ENCODE peak calls at places on chromosome 12, in five cellular contexts. Z, J, V, M and I are unnamed samples. For H3K4me1, the result is how much of the 10 kb centered on the place peaks cover.

GRCh38 chr12:51413791-51414190 is 10.8 kb upstream of the SLC4A8 start:
- DNase-seq in Z (no peak), J (no peak), V (no peak), M (no peak), I (no peak)

GRCh38 chr12:54373619-54374554 is 9.6 kb upstream of the GPR84 start:
- DNase-seq in Z (no peak), J (no peak), V (no peak), M (no peak), I (no peak)

GRCh38 chr12:108854453-108855283 is 2.7 kb downstream of the SSH1 start:
- DNase-seq in Z (no peak), J (no peak), V (peak), M (no peak), I (no peak)

GRCh38 chr12:78002878-78003277 is 172.2 kb downstream of the NAV3 start:
- DNase-seq in Z (no peak), J (no peak), V (no peak), M (no peak), I (no peak)

GRCh38 chr12:75909714-75910451 is 121.7 kb downstream of the PHLDA1 start:
- DNase-seq in Z (no peak), J (no peak), V (no peak), M (peak), I (no peak)

GRCh38 chr12:3190101-3190500 is 112.9 kb downstream of the TSPAN9 start:
- DNase-seq in Z (no peak), J (no peak), V (no peak), M (no peak), I (no peak)

GRCh38 chr12:110084314-110085015 is 36.1 kb upstream of the C12orf76 start:
- DNase-seq in Z (no peak), J (no peak), V (no peak), M (no peak), I (no peak)

GRCh38 chr12:64650762-64651161 is 40.5 kb downstream of the RASSF3 start:
- DNase-seq in Z (no peak), J (no peak), V (no peak), M (no peak), I (peak)

GRCh38 chr12:127381043-127381668 is 885.8 kb upstream of the TMEM132C start:
- DNase-seq in Z (no peak), J (no peak), V (no peak), M (peak), I (no peak)

GRCh38 chr12:9721394-9722092 is 11.4 kb downstream of the CLECL1 start:
- DNase-seq in Z (no peak), J (no peak), V (no peak), M (peak), I (no peak)

GRCh38 chr12:58530421-58531067 is 389.8 kb downstream of the LRIG3 start:
- DNase-seq in Z (no peak), J (no peak), V (no peak), M (no peak), I (no peak)

GRCh38 chr12:57033428-57033827 is 16.5 kb downstream of the MYO1A start:
- DNase-seq in Z (no peak), J (no peak), V (peak), M (no peak), I (no peak)

GRCh38 chr12:111410229-111411186 is 4.8 kb downstream of the SH2B3 start:
- DNase-seq in Z (no peak), J (no peak), V (no peak), M (no peak), I (no peak)

GRCh38 chr12:7142057-7142644 is 12.0 kb downstream of the CLSTN3 start:
- DNase-seq in Z (no peak), J (peak), V (no peak), M (peak), I (no peak)

GRCh38 chr12:132545183-132545953 is 55.4 kb downstream of the FBRSL1 start:
- DNase-seq in Z (no peak), J (no peak), V (no peak), M (no peak), I (no peak)

GRCh38 chr12:45247589-45247988 is 31.7 kb downstream of the ANO6 start:
- DNase-seq in Z (no peak), J (no peak), V (no peak), M (no peak), I (no peak)

GRCh38 chr12:52084491-52085231 is 5.2 kb downstream of the SMIM41 start:
- DNase-seq in Z (no peak), J (no peak), V (no peak), M (no peak), I (no peak)

GRCh38 chr12:47094804-47095203 is 15.0 kb upstream of the AMIGO2 start:
- DNase-seq in Z (no peak), J (no peak), V (no peak), M (no peak), I (no peak)

GRCh38 chr12:1812650-1813302 is 7.6 kb upstream of the LRTM2 start:
- DNase-seq in Z (no peak), J (no peak), V (no peak), M (peak), I (no peak)

GRCh38 chr12:25155031-25155576 is 39.9 kb downstream of the DNAI7 start:
- DNase-seq in Z (no peak), J (no peak), V (no peak), M (peak), I (no peak)

GRCh38 chr12:130425698-130426245 is 88.1 kb downstream of the PIWIL1 start:
- DNase-seq in Z (peak), J (no peak), V (no peak), M (no peak), I (no peak)

GRCh38 chr12:47039079-47039478 is 40.3 kb upstream of the PCED1B start:
- DNase-seq in Z (no peak), J (no peak), V (no peak), M (no peak), I (no peak)

GRCh38 chr12:46049665-46050064 is 59.3 kb upstream of the SCAF11 start:
- DNase-seq in Z (no peak), J (no peak), V (no peak), M (no peak), I (no peak)

GRCh38 chr12:30582943-30583342 is 112.7 kb downstream of the IPO8 start:
- DNase-seq in Z (no peak), J (no peak), V (no peak), M (no peak), I (no peak)

GRCh38 chr12:49969027-49969426 is 3.7 kb upstream of the AQP6 start:
- DNase-seq in Z (no peak), J (no peak), V (peak), M (no peak), I (no peak)

GRCh38 chr12:26378721-26379120 is 183.3 kb downstream of the SSPN start:
- DNase-seq in Z (no peak), J (no peak), V (no peak), M (no peak), I (no peak)

GRCh38 chr12:129570796-129571400 is 332.9 kb downstream of the TMEM132D start:
- DNase-seq in Z (no peak), J (no peak), V (no peak), M (no peak), I (no peak)

GRCh38 chr12:83896416-83896815 is 1016.2 kb downstream of the SLC6A15 start:
- DNase-seq in Z (no peak), J (no peak), V (no peak), M (no peak), I (no peak)

GRCh38 chr12:113392988-113393579 is 10.6 kb downstream of the SDS start:
- DNase-seq in Z (peak), J (no peak), V (no peak), M (peak), I (no peak)

GRCh38 chr12:42162198-42162597 is 17.5 kb upstream of the GXYLT1 start:
- DNase-seq in Z (no peak), J (no peak), V (no peak), M (no peak), I (no peak)

DNA sequence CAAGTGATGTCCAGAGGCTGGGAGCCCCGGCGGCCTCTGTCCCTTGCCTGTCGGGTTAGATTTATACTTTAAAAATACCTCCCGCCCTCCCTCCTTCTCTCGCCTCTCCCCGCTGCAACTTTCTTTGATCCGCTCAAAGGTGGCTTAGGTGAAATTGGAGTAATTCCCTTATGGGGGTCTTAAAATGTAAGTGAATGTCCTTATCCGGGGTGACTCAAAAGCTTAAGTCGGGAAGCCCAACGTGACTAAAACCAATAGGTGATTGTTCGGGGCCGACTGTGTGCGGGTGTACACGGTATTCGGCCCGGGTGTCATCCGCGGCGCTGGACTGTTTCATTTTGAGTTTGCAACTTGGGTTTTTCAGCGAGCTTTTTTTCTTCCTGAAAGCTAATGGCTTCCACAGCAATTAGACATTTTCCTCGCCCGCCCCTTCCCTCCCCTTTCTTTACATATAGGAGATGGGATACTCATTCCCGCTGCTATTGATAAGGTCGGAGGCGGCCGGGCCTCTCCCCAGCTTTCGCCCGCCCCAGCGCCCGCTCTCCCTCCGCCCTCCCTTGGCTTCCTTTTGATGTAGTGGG is 2.0 kb upstream of the CCND2 start:
- DNase-seq in Z (no peak), J (no peak), V (no peak), M (no peak), I (no peak)
- TF ChIP-seq POLR2A in Z (no peak), J (peak), V (peak), M (no peak), I (no peak)

DNA sequence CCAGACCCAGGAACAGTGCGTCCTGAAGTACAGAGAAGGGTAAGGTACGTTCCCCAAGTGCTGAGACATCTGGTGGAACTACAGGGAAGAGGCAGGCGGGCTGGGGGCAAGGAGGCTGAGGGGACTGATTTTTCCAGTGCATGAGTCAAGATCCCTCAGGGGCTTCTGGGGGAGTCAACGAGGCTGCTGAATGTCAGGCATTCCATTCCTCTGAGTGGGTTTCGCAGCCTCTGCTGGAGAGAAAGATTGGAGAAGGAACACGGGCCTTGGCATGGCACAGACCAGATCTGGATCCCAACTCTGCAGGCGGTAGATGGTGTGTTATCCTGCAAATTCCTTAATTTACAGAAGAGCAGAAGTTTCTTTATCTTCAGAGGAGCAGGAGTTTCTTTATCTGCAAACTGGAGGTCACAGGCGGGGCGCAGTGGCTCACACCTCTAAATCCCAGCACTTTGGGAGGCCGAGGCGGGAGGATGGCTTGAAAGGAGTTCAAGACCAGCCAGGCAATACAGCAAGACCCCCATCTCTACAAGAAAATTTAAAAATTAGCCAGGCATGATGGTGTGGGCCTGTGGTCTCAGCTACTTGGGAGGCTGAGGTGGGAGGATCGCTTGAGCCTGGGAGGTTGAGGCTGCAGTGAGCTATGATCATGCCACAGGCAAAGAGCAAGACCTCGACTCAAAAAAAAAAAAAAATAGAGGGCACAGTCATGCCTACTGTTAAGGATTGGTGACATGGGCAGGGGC is 132.6 kb upstream of the MAP1LC3B2 start:
- DNase-seq in Z (no peak), J (peak), V (peak), M (no peak), I (no peak)
- H3K4me1 ChIP-seq in Z (under half), J (under half), V (under half), M (under half), I (under half)

GRCh38 chr12:14365294-14366210 is at the start of gene ATF7IP:
- DNase-seq in Z (peak), J (peak), V (peak), M (peak), I (peak)
- TF ChIP-seq CTCF in Z (peak), J (no peak), V (peak), M (peak), I (peak)

GRCh38 chr12:92466391-92467305 is 236.1 kb upstream of the PLEKHG7 start:
- DNase-seq in Z (no peak), J (no peak), V (no peak), M (no peak), I (no peak)
- TF ChIP-seq POLR2A in Z (peak), J (no peak), V (no peak), M (no peak), I (no peak)